ENCODE peak calls at places on chromosomes 3 and 15, in six cellular contexts. One of them, this sample, is unnamed.

GRCh38 chr15:64637412-64637811 is 138.0 kb downstream of the RBPMS2 start:
- DNase-seq in ascending aorta: no peak
- DNase-seq in psoas muscle: no peak
- DNase-seq in hepatocyte: no peak
- DNase-seq in endothelial cell of umbilical vein: no peak
- DNase-seq in CD4-positive, CD25-positive, alpha-beta regulatory T cell: no peak
- DNase-seq in this sample: no peak

GRCh38 chr15:74300057-74300620 is 64.0 kb downstream of the CCDC33 start:
- DNase-seq in ascending aorta: no peak
- DNase-seq in psoas muscle: no peak
- DNase-seq in hepatocyte: no peak
- DNase-seq in endothelial cell of umbilical vein: no peak
- DNase-seq in CD4-positive, CD25-positive, alpha-beta regulatory T cell: no peak
- DNase-seq in this sample: no peak

GRCh38 chr3:18469775-18470174 is 44.6 kb upstream of the SATB1 start:
- DNase-seq in ascending aorta: no peak
- DNase-seq in psoas muscle: no peak
- DNase-seq in hepatocyte: peak; percentile 8
- DNase-seq in endothelial cell of umbilical vein: no peak
- DNase-seq in CD4-positive, CD25-positive, alpha-beta regulatory T cell: no peak
- DNase-seq in this sample: no peak

GRCh38 chr15:64521726-64522164 is 61.4 kb downstream of the ZNF609 start:
- DNase-seq in ascending aorta: no peak
- DNase-seq in psoas muscle: peak; percentile 26
- DNase-seq in hepatocyte: peak; percentile 38
- DNase-seq in endothelial cell of umbilical vein: no peak
- DNase-seq in CD4-positive, CD25-positive, alpha-beta regulatory T cell: no peak
- DNase-seq in this sample: peak; percentile 14

GRCh38 chr3:151322549-151322948 is 5.9 kb upstream of the GPR87 start:
- DNase-seq in ascending aorta: no peak
- DNase-seq in psoas muscle: no peak
- DNase-seq in hepatocyte: no peak
- DNase-seq in endothelial cell of umbilical vein: no peak
- DNase-seq in CD4-positive, CD25-positive, alpha-beta regulatory T cell: no peak
- DNase-seq in this sample: no peak

GRCh38 chr3:57974796-57975388 is 33.3 kb upstream of the FLNB start:
- DNase-seq in ascending aorta: no peak
- DNase-seq in psoas muscle: no peak
- DNase-seq in hepatocyte: peak; percentile 79
- DNase-seq in endothelial cell of umbilical vein: peak; percentile 86
- DNase-seq in CD4-positive, CD25-positive, alpha-beta regulatory T cell: no peak
- DNase-seq in this sample: no peak

GRCh38 chr15:74174216-74174965 is 881 bp downstream of the ISLR start:
- DNase-seq in ascending aorta: no peak
- DNase-seq in psoas muscle: no peak
- DNase-seq in hepatocyte: peak; percentile 51
- DNase-seq in endothelial cell of umbilical vein: no peak
- DNase-seq in CD4-positive, CD25-positive, alpha-beta regulatory T cell: no peak
- DNase-seq in this sample: no peak

GRCh38 chr3:14110699-14111098 is 14.0 kb downstream of the CHCHD4 start:
- DNase-seq in ascending aorta: no peak
- DNase-seq in psoas muscle: no peak
- DNase-seq in hepatocyte: no peak
- DNase-seq in endothelial cell of umbilical vein: no peak
- DNase-seq in CD4-positive, CD25-positive, alpha-beta regulatory T cell: no peak
- DNase-seq in this sample: no peak

GRCh38 chr15:32838338-32838737 is 120.5 kb downstream of the GREM1 start:
- DNase-seq in ascending aorta: no peak
- DNase-seq in psoas muscle: no peak
- DNase-seq in hepatocyte: no peak
- DNase-seq in endothelial cell of umbilical vein: no peak
- DNase-seq in CD4-positive, CD25-positive, alpha-beta regulatory T cell: no peak
- DNase-seq in this sample: peak; percentile 12

GRCh38 chr3:172701758-172702157 is 9.1 kb downstream of the NCEH1 start:
- DNase-seq in ascending aorta: no peak
- DNase-seq in psoas muscle: no peak
- DNase-seq in hepatocyte: no peak
- DNase-seq in endothelial cell of umbilical vein: no peak
- DNase-seq in CD4-positive, CD25-positive, alpha-beta regulatory T cell: no peak
- DNase-seq in this sample: no peak

GRCh38 chr3:123262226-123262625 is 60.5 kb downstream of the SEC22A start:
- DNase-seq in ascending aorta: no peak
- DNase-seq in psoas muscle: no peak
- DNase-seq in hepatocyte: no peak
- DNase-seq in endothelial cell of umbilical vein: no peak
- DNase-seq in CD4-positive, CD25-positive, alpha-beta regulatory T cell: no peak
- DNase-seq in this sample: no peak

GRCh38 chr3:123258359-123258758 is 56.6 kb downstream of the SEC22A start:
- DNase-seq in ascending aorta: no peak
- DNase-seq in psoas muscle: no peak
- DNase-seq in hepatocyte: no peak
- DNase-seq in endothelial cell of umbilical vein: no peak
- DNase-seq in CD4-positive, CD25-positive, alpha-beta regulatory T cell: no peak
- DNase-seq in this sample: no peak

GRCh38 chr3:123262868-123263267 is 61.1 kb downstream of the SEC22A start:
- DNase-seq in ascending aorta: no peak
- DNase-seq in psoas muscle: no peak
- DNase-seq in hepatocyte: no peak
- DNase-seq in endothelial cell of umbilical vein: no peak
- DNase-seq in CD4-positive, CD25-positive, alpha-beta regulatory T cell: no peak
- DNase-seq in this sample: no peak

GRCh38 chr3:123258811-123259420 is 57.2 kb downstream of the SEC22A start:
- DNase-seq in ascending aorta: no peak
- DNase-seq in psoas muscle: no peak
- DNase-seq in hepatocyte: peak; percentile 62
- DNase-seq in endothelial cell of umbilical vein: peak; percentile 75
- DNase-seq in CD4-positive, CD25-positive, alpha-beta regulatory T cell: peak; percentile 71
- DNase-seq in this sample: no peak

DNA sequence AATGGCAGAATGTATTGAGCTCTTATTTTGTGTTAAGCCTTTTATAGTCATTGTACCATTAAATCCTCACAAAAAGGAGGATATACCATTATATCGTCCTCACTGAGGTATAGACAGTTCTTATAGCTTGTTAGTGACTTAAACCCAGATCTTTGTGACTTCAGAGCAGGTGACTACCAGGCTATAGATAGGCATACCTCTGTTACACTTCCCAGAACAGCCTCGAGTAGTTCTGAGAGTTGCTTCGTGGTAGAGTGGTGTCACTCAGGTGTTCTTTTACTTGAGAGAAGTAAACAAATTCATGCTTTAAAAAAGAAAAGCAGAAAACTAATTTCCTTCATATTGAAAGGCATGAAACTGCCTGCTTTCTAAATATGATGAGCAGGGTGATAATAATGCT is 59.9 kb downstream of the SEC22A start:
- DNase-seq in ascending aorta: no peak
- DNase-seq in psoas muscle: no peak
- DNase-seq in hepatocyte: no peak
- DNase-seq in endothelial cell of umbilical vein: no peak
- DNase-seq in CD4-positive, CD25-positive, alpha-beta regulatory T cell: peak; percentile 82
- DNase-seq in this sample: no peak
- H3K27ac ChIP-seq in ascending aorta: no peak overlapping the region
- H3K27ac ChIP-seq in psoas muscle: no peak overlapping the region
- H3K27ac ChIP-seq in hepatocyte: peak overlapping the region; percentile 35
- H3K27ac ChIP-seq in endothelial cell of umbilical vein: no peak overlapping the region
- H3K27ac ChIP-seq in CD4-positive, CD25-positive, alpha-beta regulatory T cell: no peak overlapping the region
- H3K27ac ChIP-seq in this sample: no peak overlapping the region

DNA sequence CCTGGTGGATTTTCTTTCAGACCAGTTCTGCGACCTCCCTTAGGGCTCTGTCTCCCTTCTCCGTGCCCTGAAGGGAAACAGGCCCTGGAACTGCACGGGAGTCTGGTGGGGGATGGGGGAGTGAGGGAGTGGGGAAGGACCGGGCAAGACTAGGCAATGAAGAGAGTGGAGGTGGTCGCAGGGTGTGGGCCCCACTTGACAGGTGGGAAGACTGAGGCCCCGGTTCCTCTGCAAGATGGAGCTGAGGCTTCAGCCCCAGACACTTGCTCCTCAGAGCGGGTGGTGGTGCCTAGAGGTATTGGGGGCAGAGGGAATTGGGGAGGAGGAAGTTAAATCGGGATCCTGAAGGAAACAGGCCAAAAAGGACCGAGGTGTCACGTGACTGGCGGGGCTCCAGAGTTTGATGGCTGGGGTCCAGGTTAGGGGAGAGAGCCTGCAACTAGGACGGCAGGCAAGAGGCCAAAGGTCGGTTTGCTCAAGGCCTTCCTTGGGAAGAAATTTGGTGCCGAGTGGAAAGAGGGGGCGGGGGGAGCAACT is 597 bp upstream of the CAMK1 start:
- DNase-seq in ascending aorta: peak; percentile 91
- DNase-seq in psoas muscle: peak; percentile 91
- DNase-seq in hepatocyte: peak; percentile 68
- DNase-seq in endothelial cell of umbilical vein: no peak
- DNase-seq in CD4-positive, CD25-positive, alpha-beta regulatory T cell: no peak
- DNase-seq in this sample: peak; percentile 54
- H3K27ac ChIP-seq in ascending aorta: peak overlapping the region; percentile 88
- H3K27ac ChIP-seq in psoas muscle: peak overlapping the region; percentile 64
- H3K27ac ChIP-seq in hepatocyte: peak overlapping the region; percentile 45
- H3K27ac ChIP-seq in endothelial cell of umbilical vein: no peak overlapping the region
- H3K27ac ChIP-seq in CD4-positive, CD25-positive, alpha-beta regulatory T cell: no peak overlapping the region
- H3K27ac ChIP-seq in this sample: peak overlapping the region; percentile 89

GRCh38 chr3:112043621-112044201 is 9.2 kb downstream of the TMPRSS7 start:
- DNase-seq in ascending aorta: peak; percentile 64
- DNase-seq in psoas muscle: no peak
- DNase-seq in hepatocyte: peak; percentile 82
- DNase-seq in endothelial cell of umbilical vein: peak; percentile 71
- DNase-seq in CD4-positive, CD25-positive, alpha-beta regulatory T cell: peak; percentile 72
- DNase-seq in this sample: no peak

GRCh38 chr3:112046599-112046998 is 12.1 kb downstream of the TMPRSS7 start:
- DNase-seq in ascending aorta: no peak
- DNase-seq in psoas muscle: no peak
- DNase-seq in hepatocyte: no peak
- DNase-seq in endothelial cell of umbilical vein: no peak
- DNase-seq in CD4-positive, CD25-positive, alpha-beta regulatory T cell: no peak
- DNase-seq in this sample: no peak

GRCh38 chr3:112047264-112047663 is 12.7 kb downstream of the TMPRSS7 start:
- DNase-seq in ascending aorta: no peak
- DNase-seq in psoas muscle: no peak
- DNase-seq in hepatocyte: no peak
- DNase-seq in endothelial cell of umbilical vein: no peak
- DNase-seq in CD4-positive, CD25-positive, alpha-beta regulatory T cell: no peak
- DNase-seq in this sample: no peak

GRCh38 chr3:112038863-112039262 is 4.3 kb downstream of the TMPRSS7 start:
- DNase-seq in ascending aorta: no peak
- DNase-seq in psoas muscle: no peak
- DNase-seq in hepatocyte: no peak
- DNase-seq in endothelial cell of umbilical vein: no peak
- DNase-seq in CD4-positive, CD25-positive, alpha-beta regulatory T cell: no peak
- DNase-seq in this sample: peak; percentile 4

GRCh38 chr3:112042842-112043280 is 8.3 kb downstream of the TMPRSS7 start:
- DNase-seq in ascending aorta: no peak
- DNase-seq in psoas muscle: no peak
- DNase-seq in hepatocyte: peak; percentile 46
- DNase-seq in endothelial cell of umbilical vein: no peak
- DNase-seq in CD4-positive, CD25-positive, alpha-beta regulatory T cell: no peak
- DNase-seq in this sample: no peak
- H3K27ac ChIP-seq in ascending aorta: no peak overlapping the region
- H3K27ac ChIP-seq in psoas muscle: no peak overlapping the region
- H3K27ac ChIP-seq in hepatocyte: peak overlapping the region; percentile 71
- H3K27ac ChIP-seq in endothelial cell of umbilical vein: no peak overlapping the region
- H3K27ac ChIP-seq in CD4-positive, CD25-positive, alpha-beta regulatory T cell: no peak overlapping the region
- H3K27ac ChIP-seq in this sample: no peak overlapping the region

GRCh38 chr3:8824238-8824637 is 54.8 kb upstream of the OXTR start:
- DNase-seq in ascending aorta: no peak
- DNase-seq in psoas muscle: no peak
- DNase-seq in hepatocyte: no peak
- DNase-seq in endothelial cell of umbilical vein: no peak
- DNase-seq in CD4-positive, CD25-positive, alpha-beta regulatory T cell: no peak
- DNase-seq in this sample: no peak
- H3K27ac ChIP-seq in ascending aorta: no peak overlapping the region
- H3K27ac ChIP-seq in psoas muscle: no peak overlapping the region
- H3K27ac ChIP-seq in hepatocyte: no peak overlapping the region
- H3K27ac ChIP-seq in endothelial cell of umbilical vein: no peak overlapping the region
- H3K27ac ChIP-seq in CD4-positive, CD25-positive, alpha-beta regulatory T cell: no peak overlapping the region
- H3K27ac ChIP-seq in this sample: no peak overlapping the region

DNA sequence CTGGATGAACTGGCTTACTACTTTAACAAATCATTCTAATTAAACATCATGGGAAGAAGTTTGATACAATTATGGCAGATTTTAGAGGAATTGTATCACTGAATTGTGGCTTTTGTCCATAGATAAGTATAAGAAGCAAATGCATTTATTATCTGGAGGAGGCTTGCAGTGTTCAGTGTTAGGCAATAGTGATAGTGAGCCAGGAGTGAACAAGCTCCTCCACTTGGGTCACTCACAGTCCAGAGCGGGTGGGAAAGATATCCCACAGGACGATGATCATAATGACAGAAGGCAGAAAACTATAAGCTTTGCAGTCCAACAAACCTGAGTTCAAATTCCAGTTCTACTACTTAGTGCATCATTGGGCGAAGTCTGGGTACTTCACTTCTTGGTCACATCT is 64.0 kb upstream of the VILL start:
- DNase-seq in ascending aorta: no peak
- DNase-seq in psoas muscle: no peak
- DNase-seq in hepatocyte: no peak
- DNase-seq in endothelial cell of umbilical vein: no peak
- DNase-seq in CD4-positive, CD25-positive, alpha-beta regulatory T cell: no peak
- DNase-seq in this sample: no peak
- H3K27ac ChIP-seq in ascending aorta: peak overlapping the region; percentile 82
- H3K27ac ChIP-seq in psoas muscle: no peak overlapping the region
- H3K27ac ChIP-seq in hepatocyte: no peak overlapping the region
- H3K27ac ChIP-seq in endothelial cell of umbilical vein: no peak overlapping the region
- H3K27ac ChIP-seq in CD4-positive, CD25-positive, alpha-beta regulatory T cell: no peak overlapping the region
- H3K27ac ChIP-seq in this sample: peak overlapping the region; percentile 5

DNA sequence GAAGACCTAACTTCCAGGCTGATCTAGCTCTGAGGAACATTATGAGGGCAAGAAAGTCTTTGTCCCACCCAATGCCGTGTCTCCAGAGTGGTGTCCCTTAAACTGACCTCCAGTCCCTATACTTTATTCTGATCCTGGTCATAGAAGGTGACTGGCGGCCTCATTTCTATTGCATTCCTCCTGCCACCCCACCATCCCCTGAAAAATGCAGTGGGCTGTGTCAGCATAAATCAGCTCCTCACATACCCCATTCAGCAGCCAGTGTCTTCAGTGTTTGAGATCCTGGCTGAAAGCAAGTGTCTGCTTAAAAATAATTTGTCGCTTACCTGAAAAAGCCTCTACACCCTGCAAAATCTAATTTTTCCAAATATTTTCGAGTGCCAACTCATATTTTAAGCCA is 346.1 kb downstream of the FEZF2 start:
- DNase-seq in ascending aorta: no peak
- DNase-seq in psoas muscle: no peak
- DNase-seq in hepatocyte: no peak
- DNase-seq in endothelial cell of umbilical vein: no peak
- DNase-seq in CD4-positive, CD25-positive, alpha-beta regulatory T cell: no peak
- DNase-seq in this sample: no peak
- H3K27ac ChIP-seq in ascending aorta: no peak overlapping the region
- H3K27ac ChIP-seq in psoas muscle: no peak overlapping the region
- H3K27ac ChIP-seq in hepatocyte: no peak overlapping the region
- H3K27ac ChIP-seq in endothelial cell of umbilical vein: no peak overlapping the region
- H3K27ac ChIP-seq in CD4-positive, CD25-positive, alpha-beta regulatory T cell: no peak overlapping the region
- H3K27ac ChIP-seq in this sample: no peak overlapping the region

This sample was measured in caudate nucleus.